ENCODE peak calls at places on chromosomes 12 and 14, in four cellular contexts. F is AG04450, G is lower leg skin, R is kidney. X is an unnamed sample.

GRCh38 chr14:97077253-97077653 is 280.1 kb downstream of the VRK1 start:
- DNase-seq in F (no peak), G (peak; percentile 40), R (no peak), X (no peak)

GRCh38 chr12:120092531-120093335 is 23.8 kb downstream of the RAB35 start:
- DNase-seq in F (no peak), G (no peak), R (no peak), X (no peak)

GRCh38 chr14:60512952-60513554 is 4.1 kb downstream of the SIX6 start:
- DNase-seq in F (no peak), G (no peak), R (no peak), X (no peak)

GRCh38 chr12:132075026-132075713 is 68.9 kb downstream of the DDX51 start:
- DNase-seq in F (no peak), G (no peak), R (no peak), X (no peak)

GRCh38 chr12:1848741-1849140 is 28.4 kb downstream of the LRTM2 start:
- DNase-seq in F (no peak), G (no peak), R (no peak), X (no peak)

GRCh38 chr12:10361084-10361483 is 28.8 kb downstream of the KLRK1 start:
- DNase-seq in F (no peak), G (peak; percentile 60), R (no peak), X (no peak)

GRCh38 chr12:123056053-123056452 is 75.6 kb downstream of the ARL6IP4 start:
- DNase-seq in F (no peak), G (no peak), R (no peak), X (no peak)

GRCh38 chr12:59459966-59460365 is 135.9 kb upstream of the SLC16A7 start:
- DNase-seq in F (no peak), G (no peak), R (no peak), X (no peak)

GRCh38 chr12:91413591-91413990 is 231.0 kb upstream of the DCN start:
- DNase-seq in F (no peak), G (peak; percentile 34), R (no peak), X (no peak)

GRCh38 chr14:104889374-104889755 is 24.3 kb downstream of the CEP170B start:
- DNase-seq in F (no peak), G (no peak), R (peak; percentile 54), X (no peak)

GRCh38 chr12:51904951-51905471 is 2.3 kb upstream of the ACVRL1 start:
- DNase-seq in F (no peak), G (no peak), R (peak; percentile 79), X (no peak)

DNA sequence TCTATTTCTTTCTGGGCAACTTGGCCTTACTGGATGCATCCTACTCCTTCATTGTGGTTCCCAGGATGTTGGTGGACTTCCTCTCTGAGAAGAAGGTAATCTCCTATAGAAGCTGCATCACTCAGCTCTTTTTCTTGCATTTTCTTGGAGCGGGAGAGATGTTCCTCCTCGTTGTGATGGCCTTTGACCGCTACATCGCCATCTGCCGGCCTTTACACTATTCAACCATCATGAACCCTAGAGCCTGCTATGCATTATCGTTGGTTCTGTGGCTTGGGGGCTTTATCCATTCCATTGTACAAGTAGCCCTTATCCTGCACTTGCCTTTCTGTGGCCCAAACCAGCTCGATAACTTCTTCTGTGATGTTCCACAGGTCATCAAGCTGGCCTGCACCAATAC is 5.3 kb downstream of the OR4N5 start:
- DNase-seq in F (no peak), G (no peak), R (no peak), X (no peak)
- TF ChIP-seq CTCF in F (no peak), G (no peak), R (no peak), X (no peak)

GRCh38 chr14:45287609-45288008 is 34.6 kb upstream of the MIS18BP1 start:
- DNase-seq in F (no peak), G (no peak), R (no peak), X (no peak)

GRCh38 chr14:45290547-45290946 is 37.5 kb upstream of the MIS18BP1 start:
- DNase-seq in F (no peak), G (no peak), R (no peak), X (no peak)

DNA sequence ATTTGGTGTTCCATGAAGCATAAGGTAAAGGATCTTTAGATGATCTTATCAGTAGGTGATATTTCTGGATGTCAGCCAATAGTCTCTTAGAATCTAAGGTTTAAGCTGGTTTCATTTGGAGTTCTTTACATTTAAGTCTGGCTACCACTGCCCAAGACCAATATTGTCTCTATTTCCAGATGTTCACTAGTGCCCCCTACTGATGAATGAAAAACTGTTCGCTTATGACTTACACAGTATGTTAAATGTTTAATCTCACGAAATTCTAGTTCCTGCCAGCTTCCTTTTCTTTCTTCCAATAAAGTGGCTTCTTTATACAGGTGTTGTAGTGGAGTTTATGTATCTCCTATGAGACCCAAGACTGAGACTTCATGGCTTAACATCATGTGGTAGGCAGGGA is 31.8 kb upstream of the MIS18BP1 start:
- DNase-seq in F (no peak), G (no peak), R (no peak), X (no peak)
- TF ChIP-seq CTCF in F (no peak), G (no peak), R (no peak), X (peak; percentile 7)

GRCh38 chr12:55092579-55092978 is 33.6 kb upstream of the OR9K2 start:
- DNase-seq in F (no peak), G (no peak), R (no peak), X (no peak)
- TF ChIP-seq CTCF in F (no peak), G (no peak), R (no peak), X (no peak)

DNA sequence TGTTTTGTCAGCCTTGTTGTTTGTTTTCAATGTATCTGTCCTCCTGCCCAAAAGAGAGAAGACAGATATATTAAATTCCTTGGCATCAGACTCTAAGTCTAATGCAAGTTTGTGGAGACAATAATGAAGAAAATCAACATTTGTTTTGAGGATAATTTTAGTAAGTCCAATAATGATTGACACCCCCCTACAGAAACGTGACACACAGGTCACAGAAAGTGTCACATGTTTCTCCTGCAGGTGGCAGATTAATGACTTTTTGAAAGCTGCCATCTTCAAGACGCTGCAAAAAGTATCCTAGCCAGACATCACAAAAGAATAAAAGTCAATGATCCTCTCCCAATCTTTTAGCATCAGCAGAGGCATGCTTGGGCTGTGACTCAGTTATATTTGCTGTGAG is 378.8 kb upstream of the TMPO start:
- DNase-seq in F (no peak), G (no peak), R (no peak), X (no peak)
- TF ChIP-seq CTCF in F (no peak), G (no peak), R (no peak), X (no peak)

X was measured in mesothelial cell of epicardium.